ENCODE peak calls at places on chromosomes 4 and X, in five cellular contexts. One of them, this sample, is unnamed.

GRCh38 chrX:46788902-46789301 is 30.0 kb upstream of the SLC9A7 start:
- DNase-seq in astrocyte of the cerebellum: no peak
- DNase-seq in EH: peak; percentile 70
- DNase-seq in ACHN: no peak
- DNase-seq in foreskin fibroblast: peak; percentile 70
- DNase-seq in this sample: no peak

GRCh38 chr4:8308856-8309771 is 39.6 kb downstream of the HTRA3 start:
- DNase-seq in EH: no peak
- DNase-seq in astrocyte of the cerebellum: no peak
- DNase-seq in foreskin fibroblast: no peak
- DNase-seq in ACHN: no peak
- DNase-seq in this sample: no peak

GRCh38 chr4:2789801-2790582 is 2.9 kb upstream of the SH3BP2 start:
- DNase-seq in EH: no peak
- DNase-seq in foreskin fibroblast: no peak
- DNase-seq in ACHN: no peak
- DNase-seq in astrocyte of the cerebellum: no peak
- DNase-seq in this sample: no peak

GRCh38 chrX:108347800-108348199 is 90.4 kb downstream of the COL4A6 start:
- DNase-seq in EH: no peak
- DNase-seq in foreskin fibroblast: no peak
- DNase-seq in astrocyte of the cerebellum: no peak
- DNase-seq in ACHN: no peak
- DNase-seq in this sample: no peak

GRCh38 chr4:149887091-149887490 is 71.4 kb upstream of the IQCM start:
- DNase-seq in EH: peak; percentile 21
- DNase-seq in ACHN: no peak
- DNase-seq in foreskin fibroblast: no peak
- DNase-seq in astrocyte of the cerebellum: no peak
- DNase-seq in this sample: peak; percentile 21

GRCh38 chr4:127781303-127782024 is 658 bp upstream of the HSPA4L start:
- DNase-seq in foreskin fibroblast: peak; percentile 54
- DNase-seq in ACHN: peak; percentile 27
- DNase-seq in EH: no peak
- DNase-seq in astrocyte of the cerebellum: no peak
- DNase-seq in this sample: no peak

GRCh38 chrX:24703185-24703494 is 9.4 kb downstream of the POLA1 start:
- DNase-seq in foreskin fibroblast: no peak
- DNase-seq in EH: no peak
- DNase-seq in ACHN: no peak
- DNase-seq in astrocyte of the cerebellum: no peak
- DNase-seq in this sample: no peak

GRCh38 chr4:87843936-87844335 is 11.2 kb downstream of the MEPE start:
- DNase-seq in astrocyte of the cerebellum: no peak
- DNase-seq in EH: peak; percentile 96
- DNase-seq in foreskin fibroblast: peak; percentile 80
- DNase-seq in ACHN: no peak
- DNase-seq in this sample: no peak

GRCh38 chrX:12866451-12867377 is at the start of gene TLR7:
- DNase-seq in foreskin fibroblast: no peak
- DNase-seq in astrocyte of the cerebellum: no peak
- DNase-seq in ACHN: no peak
- DNase-seq in EH: no peak
- DNase-seq in this sample: no peak

GRCh38 chr4:16225139-16225538 is 1.1 kb downstream of the TAPT1 start:
- DNase-seq in foreskin fibroblast: no peak
- DNase-seq in ACHN: peak; percentile 32
- DNase-seq in EH: peak; percentile 43
- DNase-seq in astrocyte of the cerebellum: no peak
- DNase-seq in this sample: no peak

GRCh38 chrX:148049441-148049840 is 68.3 kb downstream of the FMR1NB start:
- DNase-seq in foreskin fibroblast: no peak
- DNase-seq in ACHN: peak; percentile 33
- DNase-seq in astrocyte of the cerebellum: peak; percentile 31
- DNase-seq in EH: peak; percentile 37
- DNase-seq in this sample: no peak

GRCh38 chr4:59091376-59092142 is 1981.4 kb upstream of the IGFBP7 start:
- DNase-seq in ACHN: no peak
- DNase-seq in astrocyte of the cerebellum: no peak
- DNase-seq in foreskin fibroblast: no peak
- DNase-seq in EH: no peak
- DNase-seq in this sample: no peak

GRCh38 chr4:183455431-183456145 is 11.2 kb downstream of the CDKN2AIP start:
- DNase-seq in EH: peak; percentile 87
- DNase-seq in foreskin fibroblast: no peak
- DNase-seq in astrocyte of the cerebellum: no peak
- DNase-seq in ACHN: no peak
- DNase-seq in this sample: no peak

GRCh38 chr4:169254546-169254983 is 16.2 kb downstream of the SH3RF1 start:
- DNase-seq in astrocyte of the cerebellum: peak; percentile 79
- DNase-seq in EH: peak; percentile 91
- DNase-seq in ACHN: peak; percentile 85
- DNase-seq in foreskin fibroblast: peak; percentile 86
- DNase-seq in this sample: no peak

GRCh38 chrX:138986235-138986634 is 274.7 kb upstream of the FGF13 start:
- DNase-seq in foreskin fibroblast: no peak
- DNase-seq in ACHN: no peak
- DNase-seq in EH: no peak
- DNase-seq in astrocyte of the cerebellum: no peak
- DNase-seq in this sample: no peak

GRCh38 chr4:185874516-185875230 is 62.7 kb upstream of the SORBS2 start:
- DNase-seq in astrocyte of the cerebellum: no peak
- DNase-seq in EH: peak; percentile 49
- DNase-seq in foreskin fibroblast: peak; percentile 23
- DNase-seq in ACHN: peak; percentile 24
- DNase-seq in this sample: no peak

GRCh38 chr4:93834371-93835066 is 6.0 kb downstream of the ATOH1 start:
- DNase-seq in ACHN: no peak
- DNase-seq in foreskin fibroblast: no peak
- DNase-seq in EH: no peak
- DNase-seq in astrocyte of the cerebellum: no peak
- DNase-seq in this sample: no peak

This sample was measured in retinal pigment epithelial cell.